ENCODE peak calls at places on chromosome 9, in nine cellular contexts. P is heart right ventricle; H is stromal cell of bone marrow; B is NAMALWA; C is nucleus accumbens; E is left lung; J is T-helper 2 cell; A is stimulated activated CD4-positive, alpha-beta T cell treated with anti-CD3 and anti-CD28 coated beads, Interleukin-4, amount 100 ng/mL, for 4 hours; K is central memory CD4-positive, alpha-beta T cell. D is an unnamed sample.

GRCh38 chr9:95268681-95269080 is 48.8 kb downstream of the FANCC start:
- DNase-seq in P (no peak), H (peak), B (peak), C (no peak), E (no peak), J (no peak), A (no peak), K (no peak), D (no peak)

GRCh38 chr9:71005456-71005855 is 116.0 kb downstream of the TRPM3 start:
- DNase-seq in P (no peak), H (no peak), B (no peak), C (no peak), E (no peak), J (no peak), A (no peak), K (no peak), D (no peak)

GRCh38 chr9:95316794-95317118 is 753 bp downstream of the FANCC start:
- DNase-seq in P (peak), H (no peak), B (peak), C (no peak), E (peak), J (no peak), A (no peak), K (no peak), D (no peak)

GRCh38 chr9:79408617-79409016 is 163.1 kb upstream of the TLE4 start:
- DNase-seq in P (no peak), H (no peak), B (no peak), C (no peak), E (no peak), J (no peak), A (no peak), K (no peak), D (no peak)

GRCh38 chr9:27227192-27227591 is 69.8 kb downstream of the EQTN start:
- DNase-seq in P (no peak), H (no peak), B (no peak), C (no peak), E (no peak), J (no peak), A (no peak), K (no peak), D (no peak)

GRCh38 chr9:71609453-71609840 is 158.9 kb downstream of the CEMIP2 start:
- DNase-seq in P (no peak), H (no peak), B (no peak), C (no peak), E (no peak), J (no peak), A (no peak), K (no peak), D (no peak)

GRCh38 chr9:13755551-13755950 is 476.1 kb upstream of the MPDZ start:
- DNase-seq in P (no peak), H (no peak), B (no peak), C (no peak), E (no peak), J (no peak), A (no peak), K (no peak), D (no peak)

GRCh38 chr9:18606281-18606680 is 132.3 kb downstream of the ADAMTSL1 start:
- DNase-seq in P (no peak), H (no peak), B (no peak), C (no peak), E (no peak), J (no peak), A (no peak), K (no peak), D (no peak)

GRCh38 chr9:93681316-93682154 is 105.2 kb downstream of the PHF2 start:
- DNase-seq in P (no peak), H (no peak), B (no peak), C (no peak), E (no peak), J (no peak), A (no peak), K (no peak), D (no peak)

GRCh38 chr9:87088621-87089020 is 141.3 kb upstream of the GAS1 start:
- DNase-seq in P (no peak), H (no peak), B (no peak), C (no peak), E (no peak), J (no peak), A (no peak), K (no peak), D (no peak)

GRCh38 chr9:37967272-37967581 is 63.3 kb upstream of the SLC25A51 start:
- DNase-seq in P (no peak), H (no peak), B (no peak), C (no peak), E (no peak), J (no peak), A (no peak), K (no peak), D (no peak)

GRCh38 chr9:129995409-129996160 is 47.4 kb downstream of the FNBP1 start:
- DNase-seq in P (no peak), H (no peak), B (peak), C (no peak), E (no peak), J (no peak), A (no peak), K (peak), D (no peak)

GRCh38 chr9:102594216-102594615 is 400.9 kb upstream of the CYLC2 start:
- DNase-seq in P (no peak), H (no peak), B (no peak), C (no peak), E (no peak), J (no peak), A (no peak), K (no peak), D (no peak)

GRCh38 chr9:2602704-2603116 is 18.9 kb upstream of the VLDLR start:
- DNase-seq in P (no peak), H (no peak), B (peak), C (no peak), E (no peak), J (no peak), A (no peak), K (no peak), D (no peak)

GRCh38 chr9:86968258-86968920 is 21.1 kb upstream of the GAS1 start:
- DNase-seq in P (no peak), H (peak), B (no peak), C (no peak), E (no peak), J (no peak), A (no peak), K (no peak), D (no peak)

GRCh38 chr9:22808876-22809275 is 362.3 kb downstream of the DMRTA1 start:
- DNase-seq in P (no peak), H (no peak), B (no peak), C (no peak), E (no peak), J (no peak), A (no peak), K (no peak), D (no peak)

GRCh38 chr9:107426126-107426525 is 63.4 kb downstream of the KLF4 start:
- DNase-seq in P (no peak), H (no peak), B (no peak), C (no peak), E (no peak), J (no peak), A (no peak), K (no peak), D (no peak)

GRCh38 chr9:87887661-87888480 is 5.2 kb downstream of the SPATA31E1 start:
- DNase-seq in P (no peak), H (no peak), B (no peak), C (no peak), E (no peak), J (no peak), A (no peak), K (no peak), D (no peak)

GRCh38 chr9:33129886-33130284 is 37.3 kb downstream of the B4GALT1 start:
- DNase-seq in P (no peak), H (no peak), B (peak), C (no peak), E (peak), J (no peak), A (no peak), K (no peak), D (no peak)

GRCh38 chr9:105138306-105138801 is 106.1 kb upstream of the SLC44A1 start:
- DNase-seq in P (peak), H (peak), B (no peak), C (no peak), E (no peak), J (no peak), A (no peak), K (no peak), D (no peak)

GRCh38 chr9:110095238-110095637 is 112.7 kb downstream of the C9orf152 start:
- DNase-seq in P (no peak), H (no peak), B (no peak), C (no peak), E (no peak), J (no peak), A (no peak), K (no peak), D (no peak)

GRCh38 chr9:97747201-97747965 is 50.2 kb upstream of the XPA start:
- DNase-seq in P (no peak), H (no peak), B (no peak), C (no peak), E (no peak), J (no peak), A (no peak), K (no peak), D (no peak)

GRCh38 chr9:133433351-133433843 is 11.2 kb downstream of the ADAMTS13 start:
- DNase-seq in P (no peak), H (no peak), B (no peak), C (no peak), E (no peak), J (no peak), A (no peak), K (no peak), D (no peak)

GRCh38 chr9:76866689-76867088 is 39.2 kb downstream of the PRUNE2 start:
- DNase-seq in P (no peak), H (peak), B (no peak), C (no peak), E (no peak), J (no peak), A (no peak), K (no peak), D (no peak)

GRCh38 chr9:93505518-93506123 is 52.2 kb upstream of the FAM120AOS start:
- DNase-seq in P (no peak), H (no peak), B (no peak), C (no peak), E (no peak), J (no peak), A (no peak), K (no peak), D (no peak)

GRCh38 chr9:88443480-88444113 is 55.4 kb downstream of the SPIN1 start:
- DNase-seq in P (no peak), H (no peak), B (no peak), C (no peak), E (no peak), J (no peak), A (no peak), K (no peak), D (no peak)

GRCh38 chr9:124011460-124012301 is at the start of gene LHX2:
- DNase-seq in P (peak), H (peak), B (no peak), C (peak), E (no peak), J (no peak), A (peak), K (no peak), D (no peak)

GRCh38 chr9:92384373-92384772 is 20.0 kb downstream of the OGN start:
- DNase-seq in P (no peak), H (peak), B (no peak), C (no peak), E (no peak), J (no peak), A (no peak), K (no peak), D (no peak)

D was measured in activated T-helper 9 cell treated with anti-CD3 and anti-CD28 coated beads, Interleukin-2, amount 50 U/mL, for 16 hours.